ENCODE peak calls at places on chromosomes 6 and 20, in eight cellular contexts. One of them, this sample, is unnamed.

GRCh38 chr6:139296927-139297326 is 5.1 kb upstream of the TXLNB start:
- DNase-seq in stimulated activated naive B cell treated with anti-CD40 and anti-IgM and Interleukin-4, amounts not matched to agents 10 μg/mL and 1 μg/mL and 100 μg/mL, for 72 hours: no peak
- DNase-seq in cardiac muscle cell: no peak
- DNase-seq in A673: no peak
- DNase-seq in stimulated activated CD4-positive, alpha-beta T cell treated with anti-CD3 and anti-CD28 coated beads, Interleukin-2, amount 100 ng/mL, for 48 hours: no peak
- DNase-seq in pancreas: no peak
- DNase-seq in non-pigmented ciliary epithelial cell: peak; percentile 62
- DNase-seq in mammary epithelial cell: peak; percentile 68
- DNase-seq in this sample: no peak

GRCh38 chr6:150175611-150176151 is 32.8 kb downstream of the PPP1R14C start:
- DNase-seq in A673: no peak
- DNase-seq in stimulated activated naive B cell treated with anti-CD40 and anti-IgM and Interleukin-4, amounts not matched to agents 10 μg/mL and 1 μg/mL and 100 μg/mL, for 72 hours: no peak
- DNase-seq in pancreas: no peak
- DNase-seq in stimulated activated CD4-positive, alpha-beta T cell treated with anti-CD3 and anti-CD28 coated beads, Interleukin-2, amount 100 ng/mL, for 48 hours: no peak
- DNase-seq in mammary epithelial cell: no peak
- DNase-seq in non-pigmented ciliary epithelial cell: no peak
- DNase-seq in cardiac muscle cell: no peak
- DNase-seq in this sample: no peak

GRCh38 chr6:111823831-111824607 is 49.2 kb downstream of the FYN start:
- DNase-seq in mammary epithelial cell: peak; percentile 60
- DNase-seq in A673: no peak
- DNase-seq in stimulated activated CD4-positive, alpha-beta T cell treated with anti-CD3 and anti-CD28 coated beads, Interleukin-2, amount 100 ng/mL, for 48 hours: no peak
- DNase-seq in non-pigmented ciliary epithelial cell: peak; percentile 37
- DNase-seq in cardiac muscle cell: no peak
- DNase-seq in stimulated activated naive B cell treated with anti-CD40 and anti-IgM and Interleukin-4, amounts not matched to agents 10 μg/mL and 1 μg/mL and 100 μg/mL, for 72 hours: no peak
- DNase-seq in pancreas: no peak
- DNase-seq in this sample: no peak

GRCh38 chr6:165245287-165245686 is 64.1 kb downstream of the C6orf118 start:
- DNase-seq in stimulated activated CD4-positive, alpha-beta T cell treated with anti-CD3 and anti-CD28 coated beads, Interleukin-2, amount 100 ng/mL, for 48 hours: no peak
- DNase-seq in stimulated activated naive B cell treated with anti-CD40 and anti-IgM and Interleukin-4, amounts not matched to agents 10 μg/mL and 1 μg/mL and 100 μg/mL, for 72 hours: no peak
- DNase-seq in pancreas: no peak
- DNase-seq in non-pigmented ciliary epithelial cell: no peak
- DNase-seq in mammary epithelial cell: no peak
- DNase-seq in cardiac muscle cell: peak; percentile 28
- DNase-seq in A673: peak; percentile 12
- DNase-seq in this sample: no peak

GRCh38 chr6:66496659-66497058 is 789.6 kb upstream of the EYS start:
- DNase-seq in cardiac muscle cell: peak; percentile 61
- DNase-seq in A673: peak; percentile 58
- DNase-seq in stimulated activated naive B cell treated with anti-CD40 and anti-IgM and Interleukin-4, amounts not matched to agents 10 μg/mL and 1 μg/mL and 100 μg/mL, for 72 hours: no peak
- DNase-seq in non-pigmented ciliary epithelial cell: no peak
- DNase-seq in pancreas: no peak
- DNase-seq in stimulated activated CD4-positive, alpha-beta T cell treated with anti-CD3 and anti-CD28 coated beads, Interleukin-2, amount 100 ng/mL, for 48 hours: no peak
- DNase-seq in mammary epithelial cell: no peak
- DNase-seq in this sample: no peak

GRCh38 chr20:23078994-23079364 is 7.1 kb downstream of the CD93 start:
- DNase-seq in mammary epithelial cell: no peak
- DNase-seq in pancreas: no peak
- DNase-seq in cardiac muscle cell: peak; percentile 32
- DNase-seq in stimulated activated naive B cell treated with anti-CD40 and anti-IgM and Interleukin-4, amounts not matched to agents 10 μg/mL and 1 μg/mL and 100 μg/mL, for 72 hours: no peak
- DNase-seq in stimulated activated CD4-positive, alpha-beta T cell treated with anti-CD3 and anti-CD28 coated beads, Interleukin-2, amount 100 ng/mL, for 48 hours: no peak
- DNase-seq in non-pigmented ciliary epithelial cell: no peak
- DNase-seq in A673: no peak
- DNase-seq in this sample: no peak

GRCh38 chr6:99467509-99468106 is 42.5 kb upstream of the PNISR start:
- DNase-seq in stimulated activated naive B cell treated with anti-CD40 and anti-IgM and Interleukin-4, amounts not matched to agents 10 μg/mL and 1 μg/mL and 100 μg/mL, for 72 hours: no peak
- DNase-seq in cardiac muscle cell: peak; percentile 34
- DNase-seq in A673: peak; percentile 48
- DNase-seq in stimulated activated CD4-positive, alpha-beta T cell treated with anti-CD3 and anti-CD28 coated beads, Interleukin-2, amount 100 ng/mL, for 48 hours: no peak
- DNase-seq in non-pigmented ciliary epithelial cell: no peak
- DNase-seq in mammary epithelial cell: no peak
- DNase-seq in pancreas: no peak
- DNase-seq in this sample: no peak

GRCh38 chr20:63737690-63737939 is 1.2 kb downstream of the LIME1 start:
- DNase-seq in non-pigmented ciliary epithelial cell: no peak
- DNase-seq in stimulated activated naive B cell treated with anti-CD40 and anti-IgM and Interleukin-4, amounts not matched to agents 10 μg/mL and 1 μg/mL and 100 μg/mL, for 72 hours: no peak
- DNase-seq in cardiac muscle cell: no peak
- DNase-seq in pancreas: peak; percentile 67
- DNase-seq in A673: no peak
- DNase-seq in stimulated activated CD4-positive, alpha-beta T cell treated with anti-CD3 and anti-CD28 coated beads, Interleukin-2, amount 100 ng/mL, for 48 hours: no peak
- DNase-seq in mammary epithelial cell: no peak
- DNase-seq in this sample: no peak

GRCh38 chr6:79672631-79673065 is 41.5 kb downstream of the SH3BGRL2 start:
- DNase-seq in stimulated activated CD4-positive, alpha-beta T cell treated with anti-CD3 and anti-CD28 coated beads, Interleukin-2, amount 100 ng/mL, for 48 hours: no peak
- DNase-seq in mammary epithelial cell: peak; percentile 46
- DNase-seq in non-pigmented ciliary epithelial cell: no peak
- DNase-seq in cardiac muscle cell: no peak
- DNase-seq in A673: peak; percentile 25
- DNase-seq in stimulated activated naive B cell treated with anti-CD40 and anti-IgM and Interleukin-4, amounts not matched to agents 10 μg/mL and 1 μg/mL and 100 μg/mL, for 72 hours: no peak
- DNase-seq in pancreas: no peak
- DNase-seq in this sample: no peak